ENCODE peak calls at places on chromosomes 4 and X, in four cellular contexts. Z is activated CD8-positive, alpha-beta T cell treated with anti-CD3 and anti-CD28 coated beads for 36 hours; P is activated CD8-positive, alpha-beta memory T cell treated with anti-CD3 and anti-CD28 coated beads, Interleukin-2, amount 50 U/mL, for 48 hours; V is activated naive CD4-positive, alpha-beta T cell. I is an unnamed sample.

GRCh38 chrX:119008122-119008744 is 33.8 kb downstream of the LONRF3 start:
- DNase-seq in Z (peak), P (peak), V (no peak), I (no peak)

GRCh38 chr4:168656055-168656660 is 159.3 kb downstream of the PALLD start:
- DNase-seq in Z (no peak), P (no peak), V (no peak), I (no peak)

GRCh38 chrX:141469469-141469868 is 115.1 kb downstream of the SPANXA1 start:
- DNase-seq in Z (no peak), P (no peak), V (no peak), I (no peak)

GRCh38 chrX:66008403-66008970 is 31.4 kb downstream of the VSIG4 start:
- DNase-seq in Z (no peak), P (no peak), V (no peak), I (no peak)

GRCh38 chr4:188987011-188987410 is 847.8 kb downstream of the TRIML1 start:
- DNase-seq in Z (no peak), P (no peak), V (no peak), I (no peak)

GRCh38 chr4:7978489-7978888 is 38.8 kb upstream of the AFAP1 start:
- DNase-seq in Z (no peak), P (no peak), V (no peak), I (no peak)

GRCh38 chrX:23885803-23886202 is 21.9 kb downstream of the APOO start:
- DNase-seq in Z (no peak), P (no peak), V (no peak), I (no peak)

GRCh38 chr4:127623755-127624087 is 9.0 kb upstream of the INTU start:
- DNase-seq in Z (peak), P (no peak), V (no peak), I (no peak)

GRCh38 chr4:15605537-15605936 is 49.6 kb downstream of the FBXL5 start:
- DNase-seq in Z (no peak), P (no peak), V (no peak), I (no peak)

GRCh38 chrX:123884809-123885408 is 25.1 kb downstream of the XIAP start:
- DNase-seq in Z (peak), P (no peak), V (no peak), I (no peak)

GRCh38 chr4:133157460-133158160 is 8.5 kb downstream of the PCDH10 start:
- DNase-seq in Z (no peak), P (no peak), V (no peak), I (no peak)

GRCh38 chr4:138204507-138204906 is 37.6 kb downstream of the SLC7A11 start:
- DNase-seq in Z (no peak), P (no peak), V (no peak), I (no peak)

GRCh38 chrX:7606253-7606652 is 236.7 kb upstream of the VCX start:
- DNase-seq in Z (no peak), P (no peak), V (no peak), I (no peak)

GRCh38 chrX:10926906-10927305 is 184.2 kb upstream of the HCCS start:
- DNase-seq in Z (no peak), P (no peak), V (no peak), I (no peak)

GRCh38 chrX:77785400-77785745 is 643 bp downstream of the ATRX start:
- DNase-seq in Z (no peak), P (no peak), V (no peak), I (no peak)

GRCh38 chr4:39631700-39632079 is 7.0 kb downstream of the SMIM14 start:
- DNase-seq in Z (no peak), P (no peak), V (no peak), I (no peak)

GRCh38 chr4:80261989-80262600 is 4.4 kb upstream of the FGF5 start:
- DNase-seq in Z (no peak), P (no peak), V (no peak), I (no peak)

GRCh38 chr4:121876070-121876469 is 5.8 kb upstream of the BBS7 start:
- DNase-seq in Z (no peak), P (no peak), V (no peak), I (no peak)

GRCh38 chr4:155548173-155548572 is 118.5 kb upstream of the GUCY1A1 start:
- DNase-seq in Z (no peak), P (no peak), V (no peak), I (no peak)

GRCh38 chrX:66166671-66167070 is 2.6 kb downstream of the HEPH start:
- DNase-seq in Z (no peak), P (no peak), V (no peak), I (no peak)

GRCh38 chr4:176584031-176584430 is 208.7 kb downstream of the VEGFC start:
- DNase-seq in Z (no peak), P (no peak), V (no peak), I (no peak)

GRCh38 chrX:55312655-55313054 is 47.9 kb upstream of the PAGE3 start:
- DNase-seq in Z (no peak), P (no peak), V (no peak), I (no peak)

GRCh38 chr4:52555356-52555716 is 103.8 kb downstream of the USP46 start:
- DNase-seq in Z (no peak), P (no peak), V (no peak), I (no peak)

GRCh38 chr4:55849724-55850123 is 3.7 kb upstream of the EXOC1 start:
- DNase-seq in Z (no peak), P (no peak), V (no peak), I (no peak)

GRCh38 chrX:24479924-24480722 is 15.0 kb downstream of the PDK3 start:
- DNase-seq in Z (peak), P (peak), V (peak), I (no peak)

GRCh38 chr4:140012688-140013087 is 141.3 kb downstream of the MAML3 start:
- DNase-seq in Z (peak), P (peak), V (peak), I (no peak)

GRCh38 chr4:78370625-78371372 is 180.8 kb upstream of the ANXA3 start:
- DNase-seq in Z (no peak), P (no peak), V (no peak), I (no peak)

GRCh38 chrX:53511302-53511701 is 77.1 kb upstream of the HSD17B10 start:
- DNase-seq in Z (no peak), P (no peak), V (no peak), I (no peak)

GRCh38 chr4:153731239-153731638 is 28.6 kb downstream of the RNF175 start:
- DNase-seq in Z (no peak), P (no peak), V (no peak), I (no peak)

GRCh38 chr4:122996350-122996749 is 74.0 kb upstream of the NUDT6 start:
- DNase-seq in Z (no peak), P (no peak), V (no peak), I (no peak)

GRCh38 chr4:32560306-32560705 is 1840.1 kb downstream of the PCDH7 start:
- DNase-seq in Z (no peak), P (no peak), V (no peak), I (no peak)